ENCODE peak calls at places on chromosomes 5 and 9, in ten cellular contexts. One of them, this sample, is unnamed.

GRCh38 chr5:16489322-16489791 is 23.8 kb upstream of the ZNF622 start:
- DNase-seq in gastrocnemius medialis: peak; percentile 37
- DNase-seq in testis: peak; percentile 28
- DNase-seq in adrenal gland: no peak
- DNase-seq in H1: no peak
- DNase-seq in mammary epithelial cell: peak; percentile 52
- DNase-seq in AG04450: peak; percentile 18
- DNase-seq in colonic mucosa: no peak
- DNase-seq in esophagus squamous epithelium: no peak
- DNase-seq in CD8-positive, alpha-beta T cell: no peak
- DNase-seq in this sample: no peak

GRCh38 chr5:128632264-128632663 is 94.2 kb upstream of the FBN2 start:
- DNase-seq in gastrocnemius medialis: no peak
- DNase-seq in testis: no peak
- DNase-seq in adrenal gland: no peak
- DNase-seq in H1: no peak
- DNase-seq in mammary epithelial cell: no peak
- DNase-seq in AG04450: no peak
- DNase-seq in colonic mucosa: no peak
- DNase-seq in esophagus squamous epithelium: no peak
- DNase-seq in CD8-positive, alpha-beta T cell: no peak
- DNase-seq in this sample: no peak

GRCh38 chr9:112382501-112383364 is 2.8 kb downstream of the HSDL2 start:
- DNase-seq in gastrocnemius medialis: no peak
- DNase-seq in testis: no peak
- DNase-seq in adrenal gland: no peak
- DNase-seq in H1: no peak
- DNase-seq in mammary epithelial cell: no peak
- DNase-seq in AG04450: no peak
- DNase-seq in colonic mucosa: no peak
- DNase-seq in esophagus squamous epithelium: no peak
- DNase-seq in CD8-positive, alpha-beta T cell: no peak
- DNase-seq in this sample: no peak

GRCh38 chr9:99964336-99964735 is 57.9 kb downstream of the STX17 start:
- DNase-seq in gastrocnemius medialis: no peak
- DNase-seq in testis: no peak
- DNase-seq in adrenal gland: no peak
- DNase-seq in H1: no peak
- DNase-seq in mammary epithelial cell: no peak
- DNase-seq in AG04450: no peak
- DNase-seq in colonic mucosa: no peak
- DNase-seq in esophagus squamous epithelium: no peak
- DNase-seq in CD8-positive, alpha-beta T cell: no peak
- DNase-seq in this sample: no peak

GRCh38 chr5:134131165-134131564 is 16.7 kb downstream of the TCF7 start:
- DNase-seq in gastrocnemius medialis: no peak
- DNase-seq in testis: no peak
- DNase-seq in adrenal gland: no peak
- DNase-seq in H1: no peak
- DNase-seq in mammary epithelial cell: no peak
- DNase-seq in AG04450: no peak
- DNase-seq in colonic mucosa: no peak
- DNase-seq in esophagus squamous epithelium: no peak
- DNase-seq in CD8-positive, alpha-beta T cell: no peak
- DNase-seq in this sample: no peak

GRCh38 chr5:82295144-82295543 is 17.0 kb upstream of the RPS23 start:
- DNase-seq in gastrocnemius medialis: no peak
- DNase-seq in testis: no peak
- DNase-seq in adrenal gland: no peak
- DNase-seq in H1: no peak
- DNase-seq in mammary epithelial cell: no peak
- DNase-seq in AG04450: no peak
- DNase-seq in colonic mucosa: no peak
- DNase-seq in esophagus squamous epithelium: no peak
- DNase-seq in CD8-positive, alpha-beta T cell: no peak
- DNase-seq in this sample: no peak

GRCh38 chr5:151615431-151615830 is 24.3 kb upstream of the FAT2 start:
- DNase-seq in gastrocnemius medialis: no peak
- DNase-seq in testis: no peak
- DNase-seq in adrenal gland: no peak
- DNase-seq in H1: no peak
- DNase-seq in mammary epithelial cell: peak; percentile 100
- DNase-seq in AG04450: no peak
- DNase-seq in colonic mucosa: no peak
- DNase-seq in esophagus squamous epithelium: no peak
- DNase-seq in CD8-positive, alpha-beta T cell: no peak
- DNase-seq in this sample: no peak

GRCh38 chr9:127574089-127574921 is 37.8 kb upstream of the STXBP1 start:
- DNase-seq in gastrocnemius medialis: no peak
- DNase-seq in testis: no peak
- DNase-seq in adrenal gland: peak; percentile 59
- DNase-seq in H1: no peak
- DNase-seq in mammary epithelial cell: peak; percentile 85
- DNase-seq in AG04450: no peak
- DNase-seq in colonic mucosa: peak; percentile 85
- DNase-seq in esophagus squamous epithelium: no peak
- DNase-seq in CD8-positive, alpha-beta T cell: no peak
- DNase-seq in this sample: no peak

GRCh38 chr9:89408628-89409101 is 89.2 kb downstream of the SEMA4D start:
- DNase-seq in gastrocnemius medialis: no peak
- DNase-seq in testis: no peak
- DNase-seq in adrenal gland: peak; percentile 75
- DNase-seq in H1: no peak
- DNase-seq in mammary epithelial cell: no peak
- DNase-seq in AG04450: no peak
- DNase-seq in colonic mucosa: no peak
- DNase-seq in esophagus squamous epithelium: no peak
- DNase-seq in CD8-positive, alpha-beta T cell: peak; percentile 68
- DNase-seq in this sample: peak; percentile 67

GRCh38 chr9:99143661-99144060 is 38.7 kb downstream of the TGFBR1 start:
- DNase-seq in gastrocnemius medialis: no peak
- DNase-seq in testis: no peak
- DNase-seq in adrenal gland: no peak
- DNase-seq in H1: no peak
- DNase-seq in mammary epithelial cell: peak; percentile 15
- DNase-seq in AG04450: no peak
- DNase-seq in colonic mucosa: no peak
- DNase-seq in esophagus squamous epithelium: no peak
- DNase-seq in CD8-positive, alpha-beta T cell: no peak
- DNase-seq in this sample: no peak

GRCh38 chr9:94005272-94005901 is 50.2 kb upstream of the BARX1 start:
- DNase-seq in gastrocnemius medialis: no peak
- DNase-seq in testis: no peak
- DNase-seq in adrenal gland: no peak
- DNase-seq in H1: no peak
- DNase-seq in mammary epithelial cell: peak; percentile 70
- DNase-seq in AG04450: no peak
- DNase-seq in colonic mucosa: peak; percentile 42
- DNase-seq in esophagus squamous epithelium: no peak
- DNase-seq in CD8-positive, alpha-beta T cell: no peak
- DNase-seq in this sample: no peak

GRCh38 chr9:73537561-73537960 is 385.9 kb downstream of the ANXA1 start:
- DNase-seq in gastrocnemius medialis: no peak
- DNase-seq in testis: no peak
- DNase-seq in adrenal gland: no peak
- DNase-seq in H1: no peak
- DNase-seq in mammary epithelial cell: no peak
- DNase-seq in AG04450: no peak
- DNase-seq in colonic mucosa: no peak
- DNase-seq in esophagus squamous epithelium: no peak
- DNase-seq in CD8-positive, alpha-beta T cell: no peak
- DNase-seq in this sample: no peak

DNA sequence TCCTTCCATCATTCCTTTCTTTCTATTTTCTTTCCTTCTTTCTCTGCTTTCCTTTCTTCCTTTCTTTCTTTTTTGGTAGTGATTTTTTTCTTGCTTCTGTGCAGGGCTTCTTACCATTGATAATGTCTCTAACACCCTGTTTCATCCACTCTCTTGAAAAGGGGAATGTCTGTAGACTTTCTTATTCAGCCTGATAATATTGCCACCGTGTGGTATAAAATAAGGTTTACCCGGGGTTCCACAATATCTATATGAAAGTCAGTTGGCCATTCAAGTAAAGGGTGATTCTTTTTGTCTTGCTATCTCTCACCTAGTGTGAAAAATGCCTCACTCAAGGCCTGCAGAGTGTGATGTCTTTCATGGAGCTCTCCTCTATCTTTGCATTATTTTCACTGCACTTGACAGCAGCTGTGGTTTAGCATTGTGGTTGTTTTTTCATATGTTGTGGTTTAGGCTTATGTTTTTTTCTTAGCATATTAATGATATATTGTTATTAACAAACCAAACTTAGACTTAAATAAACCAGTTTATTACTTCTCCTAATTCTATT is 153.9 kb downstream of the CSNK1G3 start:
- DNase-seq in gastrocnemius medialis: no peak
- DNase-seq in testis: no peak
- DNase-seq in adrenal gland: no peak
- DNase-seq in H1: no peak
- DNase-seq in mammary epithelial cell: no peak
- DNase-seq in AG04450: no peak
- DNase-seq in colonic mucosa: no peak
- DNase-seq in esophagus squamous epithelium: no peak
- DNase-seq in CD8-positive, alpha-beta T cell: no peak
- DNase-seq in this sample: no peak
- TF ChIP-seq CTCF in gastrocnemius medialis: no peak
- TF ChIP-seq CTCF in testis: no peak
- TF ChIP-seq CTCF in adrenal gland: no peak
- TF ChIP-seq CTCF in H1: no peak
- TF ChIP-seq CTCF in mammary epithelial cell: no peak
- TF ChIP-seq CTCF in AG04450: no peak
- TF ChIP-seq CTCF in colonic mucosa: no peak
- TF ChIP-seq CTCF in esophagus squamous epithelium: no peak
- TF ChIP-seq CTCF in CD8-positive, alpha-beta T cell: no peak
- TF ChIP-seq CTCF in this sample: no peak

GRCh38 chr9:26193237-26193636 is 515.0 kb upstream of the TUSC1 start:
- DNase-seq in gastrocnemius medialis: no peak
- DNase-seq in testis: no peak
- DNase-seq in adrenal gland: no peak
- DNase-seq in H1: no peak
- DNase-seq in mammary epithelial cell: no peak
- DNase-seq in AG04450: no peak
- DNase-seq in colonic mucosa: no peak
- DNase-seq in esophagus squamous epithelium: no peak
- DNase-seq in CD8-positive, alpha-beta T cell: no peak
- DNase-seq in this sample: no peak
- H3K9me3 ChIP-seq in gastrocnemius medialis: no peaks in the 10 kb centered on the region
- H3K9me3 ChIP-seq in testis: no peaks in the 10 kb centered on the region
- H3K9me3 ChIP-seq in adrenal gland: peaks cover 10% of the 10 kb centered on the region
- H3K9me3 ChIP-seq in H1: peaks cover 3% of the 10 kb centered on the region
- H3K9me3 ChIP-seq in mammary epithelial cell: no peaks in the 10 kb centered on the region
- H3K9me3 ChIP-seq in AG04450: no peaks in the 10 kb centered on the region
- H3K9me3 ChIP-seq in colonic mucosa: no peaks in the 10 kb centered on the region
- H3K9me3 ChIP-seq in esophagus squamous epithelium: peaks cover 12% of the 10 kb centered on the region
- H3K9me3 ChIP-seq in CD8-positive, alpha-beta T cell: no peaks in the 10 kb centered on the region
- H3K9me3 ChIP-seq in this sample: peaks cover 3% of the 10 kb centered on the region

GRCh38 chr5:23727271-23727670 is 219.9 kb downstream of the PRDM9 start:
- DNase-seq in gastrocnemius medialis: no peak
- DNase-seq in testis: no peak
- DNase-seq in adrenal gland: no peak
- DNase-seq in H1: no peak
- DNase-seq in mammary epithelial cell: no peak
- DNase-seq in AG04450: no peak
- DNase-seq in colonic mucosa: no peak
- DNase-seq in esophagus squamous epithelium: no peak
- DNase-seq in CD8-positive, alpha-beta T cell: no peak
- DNase-seq in this sample: no peak
- H3K27ac ChIP-seq in gastrocnemius medialis: no peak overlapping the region
- H3K27ac ChIP-seq in testis: no peak overlapping the region
- H3K27ac ChIP-seq in adrenal gland: no peak overlapping the region
- H3K27ac ChIP-seq in H1: no peak overlapping the region
- H3K27ac ChIP-seq in mammary epithelial cell: no peak overlapping the region
- H3K27ac ChIP-seq in AG04450: no peak overlapping the region
- H3K27ac ChIP-seq in colonic mucosa: no peak overlapping the region
- H3K27ac ChIP-seq in esophagus squamous epithelium: no peak overlapping the region
- H3K27ac ChIP-seq in CD8-positive, alpha-beta T cell: no peak overlapping the region
- H3K27ac ChIP-seq in this sample: no peak overlapping the region

DNA sequence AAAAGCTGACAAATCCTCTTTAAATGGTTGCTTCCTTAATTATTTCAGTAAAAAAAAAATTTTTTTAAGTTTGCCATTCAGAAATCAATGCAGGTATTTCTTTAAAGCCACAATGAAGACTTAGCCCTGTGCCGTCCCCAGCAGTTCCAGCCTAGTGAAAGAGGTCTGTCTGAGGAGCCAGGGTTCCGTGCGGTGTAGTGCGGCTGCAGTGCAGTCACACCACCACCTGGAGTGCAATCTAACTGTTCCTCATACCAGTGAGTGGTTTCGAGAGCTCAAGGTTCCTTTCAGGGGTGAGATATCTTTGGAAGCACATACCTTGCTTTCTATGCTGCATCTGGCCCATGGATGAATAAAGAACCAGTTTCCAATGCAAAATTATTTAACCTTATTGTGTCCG is 87.5 kb downstream of the FANCC start:
- DNase-seq in gastrocnemius medialis: no peak
- DNase-seq in testis: no peak
- DNase-seq in adrenal gland: no peak
- DNase-seq in H1: no peak
- DNase-seq in mammary epithelial cell: no peak
- DNase-seq in AG04450: no peak
- DNase-seq in colonic mucosa: no peak
- DNase-seq in esophagus squamous epithelium: no peak
- DNase-seq in CD8-positive, alpha-beta T cell: no peak
- DNase-seq in this sample: no peak
- TF ChIP-seq CTCF in gastrocnemius medialis: no peak
- TF ChIP-seq CTCF in testis: no peak
- TF ChIP-seq CTCF in adrenal gland: no peak
- TF ChIP-seq CTCF in H1: peak; percentile 36
- TF ChIP-seq CTCF in mammary epithelial cell: no peak
- TF ChIP-seq CTCF in AG04450: no peak
- TF ChIP-seq CTCF in colonic mucosa: no peak
- TF ChIP-seq CTCF in esophagus squamous epithelium: no peak
- TF ChIP-seq CTCF in CD8-positive, alpha-beta T cell: no peak
- TF ChIP-seq CTCF in this sample: no peak

DNA sequence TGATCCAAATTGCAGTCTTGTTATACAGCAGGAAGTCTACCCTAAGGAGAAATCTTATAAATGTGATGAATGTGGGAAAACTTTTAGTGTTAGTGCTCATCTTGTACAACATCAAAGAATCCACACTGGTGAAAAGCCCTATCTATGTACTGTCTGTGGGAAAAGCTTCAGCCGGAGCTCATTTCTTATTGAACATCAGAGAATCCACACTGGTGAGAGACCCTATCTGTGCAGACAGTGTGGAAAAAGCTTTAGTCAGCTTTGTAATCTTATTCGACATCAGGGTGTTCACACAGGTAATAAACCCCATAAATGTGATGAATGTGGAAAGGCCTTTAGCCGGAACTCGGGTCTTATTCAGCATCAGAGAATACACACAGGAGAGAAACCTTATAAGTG is 10.4 kb downstream of the ZNF189 start:
- DNase-seq in gastrocnemius medialis: no peak
- DNase-seq in testis: no peak
- DNase-seq in adrenal gland: no peak
- DNase-seq in H1: no peak
- DNase-seq in mammary epithelial cell: no peak
- DNase-seq in AG04450: no peak
- DNase-seq in colonic mucosa: no peak
- DNase-seq in esophagus squamous epithelium: no peak
- DNase-seq in CD8-positive, alpha-beta T cell: no peak
- DNase-seq in this sample: no peak
- H3K9me3 ChIP-seq in gastrocnemius medialis: peaks cover 79% of the 10 kb centered on the region
- H3K9me3 ChIP-seq in testis: no peaks in the 10 kb centered on the region
- H3K9me3 ChIP-seq in adrenal gland: peaks cover 36% of the 10 kb centered on the region
- H3K9me3 ChIP-seq in H1: peaks cover 49% of the 10 kb centered on the region
- H3K9me3 ChIP-seq in mammary epithelial cell: peaks cover 59% of the 10 kb centered on the region
- H3K9me3 ChIP-seq in AG04450: peaks cover 18% of the 10 kb centered on the region
- H3K9me3 ChIP-seq in colonic mucosa: peaks cover 23% of the 10 kb centered on the region
- H3K9me3 ChIP-seq in esophagus squamous epithelium: peaks cover 98% of the 10 kb centered on the region
- H3K9me3 ChIP-seq in CD8-positive, alpha-beta T cell: peaks cover 59% of the 10 kb centered on the region
- H3K9me3 ChIP-seq in this sample: peaks cover 80% of the 10 kb centered on the region